ENCODE peak calls at places on chromosome 14, in four cellular contexts. One of them, this sample, is unnamed.

GRCh38 chr14:35847636-35848035 is 21.5 kb downstream of the BRMS1L start:
- DNase-seq in DMS 273 treated with DMSO at 0.1 percent for 48 hours: no peak
- DNase-seq in cardiac muscle cell: no peak
- DNase-seq in B cell: no peak
- DNase-seq in this sample: no peak

GRCh38 chr14:98160901-98161300 is 1111.1 kb downstream of the BCL11B start:
- DNase-seq in DMS 273 treated with DMSO at 0.1 percent for 48 hours: no peak
- DNase-seq in cardiac muscle cell: no peak
- DNase-seq in B cell: no peak
- DNase-seq in this sample: no peak

GRCh38 chr14:100930270-100930669 is 26.7 kb upstream of the RTL1 start:
- DNase-seq in DMS 273 treated with DMSO at 0.1 percent for 48 hours: no peak
- DNase-seq in cardiac muscle cell: no peak
- DNase-seq in B cell: no peak
- DNase-seq in this sample: no peak

GRCh38 chr14:62329427-62329826 is 567.2 kb downstream of the SNAPC1 start:
- DNase-seq in DMS 273 treated with DMSO at 0.1 percent for 48 hours: no peak
- DNase-seq in cardiac muscle cell: no peak
- DNase-seq in B cell: no peak
- DNase-seq in this sample: no peak

GRCh38 chr14:30974628-30975027 is 50.8 kb upstream of the AP4S1 start:
- DNase-seq in DMS 273 treated with DMSO at 0.1 percent for 48 hours: no peak
- DNase-seq in cardiac muscle cell: no peak
- DNase-seq in B cell: no peak
- DNase-seq in this sample: no peak

GRCh38 chr14:50835280-50835679 is 4.3 kb upstream of the NIN start:
- DNase-seq in DMS 273 treated with DMSO at 0.1 percent for 48 hours: no peak
- DNase-seq in cardiac muscle cell: no peak
- DNase-seq in B cell: peak; percentile 39
- DNase-seq in this sample: peak; percentile 40

GRCh38 chr14:29311983-29312382 is 545.4 kb downstream of the FOXG1 start:
- DNase-seq in DMS 273 treated with DMSO at 0.1 percent for 48 hours: no peak
- DNase-seq in cardiac muscle cell: no peak
- DNase-seq in B cell: no peak
- DNase-seq in this sample: no peak

GRCh38 chr14:25911831-25912230 is 686.0 kb downstream of the NOVA1 start:
- DNase-seq in DMS 273 treated with DMSO at 0.1 percent for 48 hours: no peak
- DNase-seq in cardiac muscle cell: no peak
- DNase-seq in B cell: no peak
- DNase-seq in this sample: no peak

GRCh38 chr14:68181395-68182326 is 362.1 kb downstream of the RAD51B start:
- DNase-seq in DMS 273 treated with DMSO at 0.1 percent for 48 hours: no peak
- DNase-seq in cardiac muscle cell: no peak
- DNase-seq in B cell: no peak
- DNase-seq in this sample: peak; percentile 20

This sample was measured in GM20000.